ENCODE peak calls at places on chromosomes 12 and 14, in seven cellular contexts. K is fibroblast of villous mesenchyme, J is progenitor cell of endocrine pancreas, E is GM13976, B is fibroblast of pulmonary artery, G is hepatocyte, M is cardiac fibroblast. H is an unnamed sample.

GRCh38 chr14:102088012-102088792 is 1.4 kb upstream of the HSP90AA1 start:
- DNase-seq in K (peak; percentile 62), J (peak; percentile 43), B (peak; percentile 17), E (peak; percentile 67), M (peak; percentile 45), G (peak; percentile 41), H (no peak)

GRCh38 chr12:54251667-54252284 is 28.1 kb downstream of the CBX5 start:
- DNase-seq in G (peak; percentile 50), J (no peak), K (peak; percentile 55), E (peak; percentile 70), B (peak; percentile 74), M (peak; percentile 73), H (peak; percentile 39)

GRCh38 chr12:22299294-22299912 is 35.1 kb downstream of the ST8SIA1 start:
- DNase-seq in G (no peak), M (peak; percentile 41), E (no peak), K (no peak), B (no peak), J (no peak), H (no peak)

GRCh38 chr14:43651896-43652295 is 855.2 kb downstream of the FSCB start:
- DNase-seq in M (no peak), E (no peak), B (no peak), J (no peak), G (no peak), K (no peak), H (no peak)

GRCh38 chr12:70180140-70180539 is 63.1 kb upstream of the CNOT2 start:
- DNase-seq in J (no peak), B (no peak), G (no peak), M (no peak), K (no peak), E (no peak), H (no peak)

GRCh38 chr12:5522358-5523335 is 90.7 kb downstream of the NTF3 start:
- DNase-seq in B (no peak), G (no peak), K (no peak), J (no peak), E (no peak), M (no peak), H (no peak)

GRCh38 chr12:58537278-58537677 is 383.0 kb downstream of the LRIG3 start:
- DNase-seq in B (peak; percentile 70), G (no peak), K (peak; percentile 83), E (no peak), J (no peak), M (peak; percentile 87), H (peak; percentile 47)

GRCh38 chr12:47017041-47017713 is 62.2 kb upstream of the PCED1B start:
- DNase-seq in G (no peak), J (no peak), K (no peak), B (no peak), M (no peak), E (no peak), H (no peak)

GRCh38 chr12:115433014-115433634 is 749.1 kb upstream of the TBX3 start:
- DNase-seq in G (no peak), J (no peak), E (no peak), K (no peak), B (no peak), M (no peak), H (no peak)

GRCh38 chr14:102095231-102095870 is 8.5 kb upstream of the HSP90AA1 start:
- DNase-seq in G (no peak), J (no peak), B (no peak), M (peak; percentile 39), K (peak; percentile 14), E (peak; percentile 49), H (peak; percentile 23)

GRCh38 chr14:96901227-96901626 is 104.0 kb downstream of the VRK1 start:
- DNase-seq in E (peak; percentile 60), K (no peak), M (no peak), G (no peak), J (no peak), B (no peak), H (no peak)
- TF ChIP-seq CTCF in E (no peak), K (no peak), M (no peak), G (no peak), J (no peak), B (no peak), H (no peak)

DNA sequence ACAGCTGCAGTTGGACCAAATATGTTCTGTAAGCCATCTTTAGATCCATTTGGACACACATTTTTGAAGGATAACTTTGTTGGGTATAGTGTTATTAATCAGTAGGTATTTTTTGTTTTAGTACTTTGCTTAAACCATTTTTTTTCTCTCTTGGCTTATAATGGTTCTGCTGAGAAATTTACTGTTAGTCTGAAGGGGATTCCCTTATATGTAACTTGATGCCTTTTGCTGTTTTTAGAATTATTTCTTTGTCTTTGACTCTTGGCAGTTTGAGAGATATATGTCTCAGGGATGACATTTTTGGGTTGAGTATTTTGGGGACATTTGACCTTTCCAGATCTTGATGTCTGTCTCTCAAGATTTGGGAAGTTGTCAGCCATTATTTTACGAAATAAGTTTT is 169.8 kb downstream of the GPHN start:
- DNase-seq in J (no peak), G (no peak), M (no peak), B (no peak), K (no peak), E (no peak), H (no peak)
- TF ChIP-seq CTCF in J (no peak), G (no peak), M (no peak), B (no peak), K (no peak), E (no peak), H (no peak)

GRCh38 chr12:55704824-55705780 is 2.6 kb downstream of the ITGA7 start:
- DNase-seq in M (peak; percentile 12), G (no peak), E (no peak), K (no peak), B (no peak), J (no peak), H (no peak)

GRCh38 chr12:55707841-55708694 is at the start of gene ITGA7:
- DNase-seq in M (no peak), K (no peak), B (no peak), J (peak; percentile 71), E (peak; percentile 86), G (peak; percentile 80), H (no peak)

GRCh38 chr12:55706840-55707671 is 648 bp downstream of the ITGA7 start:
- DNase-seq in J (no peak), M (no peak), B (no peak), E (no peak), K (no peak), G (peak; percentile 56), H (no peak)

GRCh38 chr12:55703976-55704761 is 3.5 kb downstream of the ITGA7 start:
- DNase-seq in M (peak; percentile 41), B (no peak), E (no peak), G (no peak), K (no peak), J (no peak), H (no peak)

GRCh38 chr12:55705802-55706402 is 1.8 kb downstream of the ITGA7 start:
- DNase-seq in E (peak; percentile 58), B (no peak), M (no peak), K (no peak), G (no peak), J (no peak), H (no peak)
- TF ChIP-seq CTCF in E (peak; percentile 23), B (peak; percentile 22), M (peak; percentile 43), K (peak; percentile 19), G (peak; percentile 29), J (peak; percentile 40), H (peak; percentile 73)

GRCh38 chr12:108653922-108654321 is 20.2 kb upstream of the SELPLG start:
- DNase-seq in J (no peak), E (no peak), M (no peak), G (no peak), K (no peak), B (no peak), H (no peak)
- TF ChIP-seq CTCF in J (no peak), E (no peak), M (no peak), G (no peak), K (no peak), B (no peak), H (no peak)

GRCh38 chr12:110641512-110641911 is 27.6 kb downstream of the TCTN1 start:
- DNase-seq in B (peak; percentile 45), G (no peak), M (no peak), J (no peak), K (peak; percentile 20), E (no peak), H (no peak)
- TF ChIP-seq CTCF in B (no peak), G (no peak), M (no peak), J (no peak), K (no peak), E (no peak), H (no peak)

H was measured in HFFc6.